ENCODE peak calls at places on chromosomes 1 and 21, in eight cellular contexts. G is body of pancreas, D is PC-9, W is breast epithelium, Z is astrocyte, R is right lobe of liver, I is GM12878, P is prostate gland. F is an unnamed sample.

GRCh38 chr1:149936076-149936991 is at the start of gene MTMR11:
- DNase-seq in R (no peak), P (peak), D (no peak), Z (no peak), G (peak), I (no peak), W (no peak), F (no peak)

GRCh38 chr1:209873067-209873810 is 45.5 kb downstream of the UTP25 start:
- DNase-seq in D (peak), R (no peak), W (no peak), G (no peak), P (no peak), I (no peak), Z (peak), F (no peak)

GRCh38 chr1:202270871-202271326 is 70.8 kb downstream of the UBE2T start:
- DNase-seq in D (no peak), I (no peak), G (no peak), R (no peak), P (no peak), Z (no peak), W (no peak), F (no peak)

GRCh38 chr1:52179073-52179472 is 37.2 kb downstream of the ZFYVE9 start:
- DNase-seq in G (no peak), I (no peak), D (no peak), W (no peak), Z (no peak), R (no peak), P (no peak), F (no peak)

GRCh38 chr1:43560286-43560685 is 29.6 kb downstream of the PTPRF start:
- DNase-seq in W (no peak), Z (no peak), D (peak), R (no peak), I (no peak), G (no peak), P (no peak), F (no peak)

GRCh38 chr1:4061521-4062031 is 161.5 kb upstream of the C1orf174 start:
- DNase-seq in D (no peak), W (no peak), G (no peak), P (no peak), I (no peak), Z (no peak), R (no peak), F (no peak)

GRCh38 chr21:32958288-32958992 is 67.3 kb upstream of the OLIG2 start:
- DNase-seq in R (no peak), D (no peak), G (no peak), W (no peak), I (no peak), Z (no peak), P (no peak), F (no peak)

GRCh38 chr1:165896277-165896676 is 68.9 kb downstream of the UCK2 start:
- DNase-seq in P (no peak), I (no peak), Z (peak), R (peak), G (no peak), W (no peak), D (no peak), F (no peak)

GRCh38 chr1:2330511-2331199 is 60.7 kb downstream of the MORN1 start:
- DNase-seq in W (no peak), I (no peak), Z (peak), P (no peak), G (peak), R (no peak), D (no peak), F (no peak)

GRCh38 chr1:47137925-47138615 is 829 bp downstream of the CYP4A22 start:
- DNase-seq in R (peak), P (no peak), D (no peak), I (no peak), Z (no peak), W (no peak), G (no peak), F (no peak)

GRCh38 chr21:45726438-45726837 is 82.9 kb downstream of the PCBP3 start:
- DNase-seq in G (no peak), R (no peak), Z (no peak), D (no peak), W (no peak), P (no peak), I (no peak), F (no peak)

GRCh38 chr1:46538147-46538546 is 13.3 kb downstream of the KNCN start:
- DNase-seq in I (no peak), D (no peak), W (no peak), G (no peak), P (no peak), Z (no peak), R (no peak), F (no peak)

GRCh38 chr1:10737268-10737624 is 59.2 kb downstream of the CASZ1 start:
- DNase-seq in D (no peak), I (no peak), G (peak), Z (no peak), W (no peak), P (no peak), R (no peak), F (no peak)

GRCh38 chr1:229874609-229875008 is 192.4 kb upstream of the GALNT2 start:
- DNase-seq in I (no peak), P (no peak), R (no peak), Z (no peak), D (no peak), G (peak), W (no peak), F (no peak)

GRCh38 chr1:16210581-16210980 is 1.9 kb downstream of the ARHGEF19 start:
- DNase-seq in I (no peak), G (no peak), R (no peak), W (no peak), P (no peak), Z (no peak), D (no peak), F (no peak)

GRCh38 chr1:209073879-209074278 is 509.6 kb upstream of the CAMK1G start:
- DNase-seq in I (no peak), P (no peak), G (no peak), D (no peak), W (no peak), Z (no peak), R (no peak), F (no peak)

GRCh38 chr1:232221790-232222499 is 408.0 kb downstream of the SIPA1L2 start:
- DNase-seq in R (no peak), I (no peak), D (peak), Z (peak), G (no peak), W (no peak), P (no peak), F (no peak)

GRCh38 chr1:21045351-21045750 is 131.3 kb downstream of the EIF4G3 start:
- DNase-seq in W (no peak), P (no peak), Z (peak), G (no peak), I (no peak), D (no peak), R (no peak), F (no peak)

GRCh38 chr1:1020000-1020404 is at the start of gene AGRN:
- DNase-seq in I (no peak), R (peak), D (no peak), Z (no peak), W (no peak), P (no peak), G (peak), F (no peak)

GRCh38 chr1:216812966-216813365 is 89.7 kb upstream of the ESRRG start:
- DNase-seq in R (no peak), I (no peak), W (no peak), D (no peak), Z (peak), P (no peak), G (no peak), F (no peak)

GRCh38 chr21:40809673-40810072 is 37.3 kb downstream of the DSCAM start:
- DNase-seq in D (no peak), R (no peak), I (no peak), P (no peak), W (no peak), G (no peak), Z (no peak), F (no peak)

GRCh38 chr1:45775794-45776193 is 25.3 kb upstream of the IPP start:
- DNase-seq in G (no peak), P (no peak), W (no peak), R (no peak), I (no peak), Z (no peak), D (no peak), F (no peak)

GRCh38 chr1:169117599-169117998 is 11.1 kb downstream of the ATP1B1 start:
- DNase-seq in R (no peak), I (no peak), G (no peak), Z (no peak), D (no peak), W (no peak), P (no peak), F (no peak)

GRCh38 chr1:103087261-103087660 is 21.1 kb downstream of the COL11A1 start:
- DNase-seq in D (no peak), G (no peak), Z (no peak), R (no peak), P (no peak), I (no peak), W (no peak), F (no peak)

GRCh38 chr1:86913399-86913895 is 479 bp downstream of the SELENOF start:
- DNase-seq in W (no peak), P (no peak), Z (peak), R (peak), I (peak), D (peak), G (peak), F (peak)

GRCh38 chr1:50707824-50708223 is 252.2 kb downstream of the FAF1 start:
- DNase-seq in R (no peak), D (no peak), P (no peak), W (no peak), G (no peak), I (no peak), Z (no peak), F (no peak)

GRCh38 chr1:22259581-22260282 is 116.8 kb upstream of the WNT4 start:
- DNase-seq in I (no peak), R (peak), G (peak), Z (no peak), W (no peak), D (peak), P (peak), F (no peak)

GRCh38 chr1:242245255-242245654 is 246.4 kb upstream of the MAP1LC3C start:
- DNase-seq in Z (no peak), D (no peak), G (no peak), W (no peak), I (no peak), R (no peak), P (no peak), F (no peak)

GRCh38 chr1:201709564-201710295 is 119.2 kb upstream of the IPO9 start:
- DNase-seq in D (no peak), Z (peak), W (peak), G (peak), P (peak), I (no peak), R (peak), F (peak)

DNA sequence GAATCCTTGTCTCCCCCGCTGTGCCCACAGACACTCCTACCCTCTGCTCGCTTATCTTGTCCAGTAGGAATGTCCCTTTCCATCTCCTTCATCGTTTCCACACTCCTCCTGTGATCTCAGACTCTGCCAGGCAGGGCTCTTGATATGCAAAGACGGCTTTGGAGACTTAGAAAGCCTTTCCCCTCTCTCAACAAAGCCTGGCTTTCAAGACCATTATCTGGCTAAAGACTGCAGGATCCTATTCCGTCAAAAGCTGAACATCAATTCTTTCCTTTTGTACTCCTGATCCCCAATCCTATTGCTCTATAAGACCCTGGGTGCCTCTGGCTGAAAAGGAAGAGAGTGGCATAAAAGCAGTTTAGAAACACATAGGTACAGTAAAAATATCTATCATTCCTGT is 63.9 kb downstream of the SDC3 start:
- DNase-seq in Z (no peak), G (no peak), P (no peak), I (no peak), R (no peak), D (no peak), W (no peak), F (no peak)
- H3K27ac ChIP-seq in Z (no peak), G (no peak), P (no peak), I (no peak), R (no peak), D (no peak), W (no peak), F (no peak)

DNA sequence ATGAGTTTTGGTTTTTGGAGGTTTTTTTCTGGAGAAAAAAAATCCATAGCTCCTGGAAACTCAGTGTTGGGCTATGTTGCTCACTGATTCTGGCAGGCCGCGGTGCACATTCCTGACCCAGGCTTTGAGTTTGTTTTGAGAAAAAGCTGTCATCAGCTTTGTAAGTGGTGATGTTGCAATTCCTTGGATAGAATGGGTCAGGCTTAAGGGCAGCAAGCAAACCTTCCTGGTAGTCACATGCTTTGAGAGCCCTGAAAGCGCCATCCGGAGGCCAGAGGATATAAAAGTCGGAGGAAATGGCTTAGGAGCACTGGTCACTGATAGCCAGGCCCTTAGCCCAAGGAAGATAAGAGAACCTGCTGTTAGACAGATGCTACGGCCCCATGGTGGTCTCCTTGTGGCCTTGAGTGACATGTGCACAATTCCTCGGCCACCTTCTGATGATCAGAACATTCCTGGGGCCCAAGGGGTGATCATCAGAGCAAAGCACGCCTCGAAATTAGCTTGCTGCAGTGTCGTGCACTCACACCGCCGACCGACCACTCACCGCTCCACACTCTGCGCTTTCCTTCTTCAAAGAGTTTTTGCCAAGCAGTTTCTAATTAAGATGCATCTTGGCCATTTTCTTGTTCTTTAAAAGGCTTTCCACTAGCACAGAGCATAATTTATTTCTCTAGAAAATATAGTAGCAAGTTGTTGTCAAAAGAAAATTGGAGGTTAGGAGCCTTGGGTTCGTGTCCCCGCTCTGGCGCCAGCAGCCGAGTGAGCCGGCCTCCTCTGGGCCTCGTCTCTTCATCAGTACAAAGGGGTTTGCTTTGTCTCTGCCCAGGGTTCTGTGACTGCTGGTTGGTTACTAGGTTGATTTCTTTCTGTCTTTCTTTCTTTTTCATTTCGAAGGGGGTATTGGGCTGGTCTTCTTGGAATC is 78.7 kb downstream of the MAN1C1 start:
- DNase-seq in Z (peak), D (peak), W (no peak), R (peak), G (peak), I (no peak), P (peak), F (no peak)
- TF ChIP-seq CTCF in Z (peak), D (no peak), W (no peak), R (peak), G (no peak), I (no peak), P (no peak), F (no peak)

GRCh38 chr1:97196825-97197516 is 475.4 kb downstream of the PTBP2 start:
- DNase-seq in G (no peak), W (no peak), D (no peak), R (no peak), P (no peak), Z (no peak), I (no peak), F (no peak)

GRCh38 chr1:97202481-97202880 is 480.9 kb downstream of the PTBP2 start:
- DNase-seq in Z (no peak), W (no peak), I (no peak), P (no peak), G (no peak), D (no peak), R (no peak), F (no peak)

GRCh38 chr1:97204468-97204867 is 482.9 kb downstream of the PTBP2 start:
- DNase-seq in D (no peak), Z (peak), I (no peak), G (no peak), R (no peak), P (no peak), W (no peak), F (no peak)

GRCh38 chr1:97202981-97203380 is 481.4 kb downstream of the PTBP2 start:
- DNase-seq in W (no peak), I (no peak), P (no peak), R (no peak), D (no peak), Z (no peak), G (no peak), F (no peak)

DNA sequence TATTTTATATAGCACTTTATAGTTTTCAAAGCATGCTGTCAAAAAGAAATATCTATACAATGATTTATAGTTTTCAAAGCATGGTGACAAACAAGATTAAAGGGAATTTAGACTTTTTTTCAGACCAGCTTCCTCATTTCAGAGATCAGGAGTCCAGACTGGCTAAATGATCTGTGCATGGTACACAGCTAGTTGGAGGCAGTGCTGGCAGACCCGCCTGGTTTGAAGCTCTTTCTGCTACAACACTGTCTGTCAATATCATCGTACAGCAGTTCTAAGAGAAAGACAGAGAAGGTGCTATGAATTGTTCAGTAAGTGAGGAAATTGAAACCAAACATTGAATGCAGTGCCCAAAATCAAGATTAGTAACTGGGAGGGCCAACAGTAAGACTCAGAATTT is 479.0 kb downstream of the PTBP2 start:
- DNase-seq in G (no peak), W (no peak), D (no peak), I (no peak), Z (no peak), P (no peak), R (peak), F (no peak)
- H3K27ac ChIP-seq in G (no peak), W (no peak), D (no peak), I (no peak), Z (no peak), P (no peak), R (no peak), F (no peak)

DNA sequence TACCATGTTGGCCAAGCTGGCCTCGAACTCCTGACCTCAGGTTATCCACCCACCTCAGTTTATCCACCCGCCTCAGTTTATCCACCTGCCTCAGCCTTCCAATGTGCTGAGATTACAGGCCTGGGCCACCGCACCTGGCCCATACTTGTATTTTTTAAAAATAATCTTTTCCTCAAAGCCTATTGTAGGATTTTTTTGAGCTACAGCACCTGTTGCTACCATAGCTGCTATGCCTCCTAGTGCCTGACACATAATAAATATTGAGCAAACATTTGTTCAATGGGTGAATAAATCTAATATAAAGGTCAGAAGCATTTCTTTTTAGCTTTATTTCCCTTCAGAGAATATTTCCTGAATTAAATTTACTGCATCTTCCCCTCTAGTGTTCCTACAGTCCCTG is 15.7 kb upstream of the ACBD3 start:
- DNase-seq in P (no peak), R (no peak), W (no peak), Z (no peak), G (no peak), I (no peak), D (no peak), F (no peak)
- TF ChIP-seq CTCF in P (no peak), R (no peak), W (no peak), Z (no peak), G (no peak), I (no peak), D (no peak), F (no peak)

GRCh38 chr1:82392946-82393345 is 592.2 kb downstream of the ADGRL2 start:
- DNase-seq in P (no peak), D (no peak), I (no peak), W (no peak), G (no peak), Z (peak), R (no peak), F (no peak)

GRCh38 chr1:82395450-82395849 is 594.7 kb downstream of the ADGRL2 start:
- DNase-seq in R (no peak), G (no peak), W (no peak), Z (no peak), P (no peak), D (no peak), I (no peak), F (no peak)

GRCh38 chr1:82390627-82391026 is 589.9 kb downstream of the ADGRL2 start:
- DNase-seq in W (no peak), I (no peak), G (no peak), P (no peak), Z (no peak), D (no peak), R (no peak), F (no peak)

GRCh38 chr1:82391712-82392111 is 591.0 kb downstream of the ADGRL2 start:
- DNase-seq in D (no peak), G (no peak), I (no peak), R (no peak), P (no peak), Z (no peak), W (no peak), F (no peak)

DNA sequence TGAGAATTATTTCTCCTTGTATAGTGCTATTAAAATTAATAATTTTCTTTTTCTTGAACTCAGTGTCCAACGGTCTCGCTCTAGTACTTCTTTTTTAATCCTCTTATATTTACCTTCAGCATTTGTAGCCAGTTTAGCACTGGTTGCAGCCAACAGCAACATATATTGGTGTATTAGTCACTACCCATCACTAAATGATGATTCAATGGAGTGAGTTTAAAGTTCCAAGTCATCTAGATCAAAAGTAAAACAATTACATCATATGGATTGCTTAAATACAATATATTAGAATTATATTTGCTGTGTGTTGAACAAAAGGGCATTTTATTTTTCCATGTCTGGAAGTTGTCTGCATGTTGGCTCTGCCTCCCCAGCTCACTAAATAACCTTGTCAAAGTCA is 591.8 kb downstream of the ADGRL2 start:
- DNase-seq in R (no peak), I (no peak), P (no peak), D (no peak), W (no peak), G (no peak), Z (peak), F (no peak)
- H3K27ac ChIP-seq in R (no peak), I (no peak), P (no peak), D (no peak), W (no peak), G (no peak), Z (peak), F (no peak)

GRCh38 chr1:154747380-154747779 is 122.7 kb downstream of the KCNN3 start:
- DNase-seq in Z (no peak), G (no peak), R (no peak), P (no peak), I (no peak), W (no peak), D (no peak), F (no peak)

GRCh38 chr1:154746620-154747299 is 123.3 kb downstream of the KCNN3 start:
- DNase-seq in W (no peak), Z (no peak), D (no peak), R (no peak), P (no peak), G (no peak), I (no peak), F (no peak)

GRCh38 chr1:154747841-154748766 is 122.0 kb downstream of the KCNN3 start:
- DNase-seq in Z (no peak), G (peak), R (no peak), I (peak), D (no peak), W (no peak), P (no peak), F (peak)

GRCh38 chr1:154750681-154751665 is 119.1 kb downstream of the KCNN3 start:
- DNase-seq in P (no peak), R (no peak), D (no peak), Z (no peak), I (no peak), G (no peak), W (no peak), F (no peak)

GRCh38 chr1:154749078-154749760 is 120.9 kb downstream of the KCNN3 start:
- DNase-seq in D (no peak), I (peak), G (no peak), Z (peak), W (no peak), R (no peak), P (no peak), F (no peak)
- TF ChIP-seq CTCF in D (peak), I (peak), G (no peak), Z (peak), W (no peak), R (peak), P (no peak), F (no peak)